ENCODE peak calls at places on chromosome 20, in ten cellular contexts. V, H, E, N, A, X, C, R, S and O are unnamed samples.

GRCh38 chr20:16415079-16415478 is 158.2 kb downstream of the KIF16B start:
- DNase-seq in V (no peak), H (peak; percentile 63), E (no peak), N (no peak), A (no peak), X (no peak), C (no peak), R (no peak), S (no peak), O (peak; percentile 26)

GRCh38 chr20:2559641-2560040 is 23.3 kb downstream of the TMC2 start:
- DNase-seq in V (no peak), H (no peak), E (no peak), N (no peak), A (no peak), X (no peak), C (no peak), R (no peak), S (no peak), O (no peak)

GRCh38 chr20:34401741-34402455 is 38.8 kb downstream of the ITCH start:
- DNase-seq in V (no peak), H (no peak), E (no peak), N (no peak), A (no peak), X (no peak), C (no peak), R (no peak), S (no peak), O (no peak)

GRCh38 chr20:41344477-41344876 is 3.9 kb downstream of the LPIN3 start:
- DNase-seq in V (no peak), H (no peak), E (no peak), N (no peak), A (no peak), X (no peak), C (peak; percentile 64), R (no peak), S (peak; percentile 69), O (no peak)

GRCh38 chr20:9516658-9516987 is 2.2 kb downstream of the LAMP5 start:
- DNase-seq in V (no peak), H (no peak), E (no peak), N (no peak), A (no peak), X (no peak), C (no peak), R (no peak), S (no peak), O (no peak)

GRCh38 chr20:39885975-39886649 is 802.9 kb downstream of the MAFB start:
- DNase-seq in V (peak; percentile 68), H (peak; percentile 61), E (peak; percentile 71), N (no peak), A (peak; percentile 70), X (peak; percentile 33), C (peak; percentile 82), R (peak; percentile 9), S (peak; percentile 42), O (peak; percentile 85)

GRCh38 chr20:21571841-21572690 is 58.2 kb upstream of the NKX2-2 start:
- DNase-seq in V (no peak), H (no peak), E (no peak), N (peak; percentile 6), A (no peak), X (no peak), C (no peak), R (no peak), S (no peak), O (peak; percentile 20)

GRCh38 chr20:25036331-25036936 is 21.5 kb downstream of the ACSS1 start:
- DNase-seq in V (peak; percentile 2), H (no peak), E (no peak), N (no peak), A (no peak), X (no peak), C (no peak), R (no peak), S (no peak), O (no peak)

GRCh38 chr20:20593447-20594170 is 118.8 kb downstream of the RALGAPA2 start:
- DNase-seq in V (no peak), H (peak; percentile 25), E (no peak), N (no peak), A (no peak), X (peak; percentile 15), C (no peak), R (no peak), S (peak; percentile 13), O (peak; percentile 2)

GRCh38 chr20:23111944-23112342 is 25.8 kb upstream of the CD93 start:
- DNase-seq in V (no peak), H (no peak), E (no peak), N (no peak), A (no peak), X (no peak), C (no peak), R (no peak), S (no peak), O (no peak)

DNA sequence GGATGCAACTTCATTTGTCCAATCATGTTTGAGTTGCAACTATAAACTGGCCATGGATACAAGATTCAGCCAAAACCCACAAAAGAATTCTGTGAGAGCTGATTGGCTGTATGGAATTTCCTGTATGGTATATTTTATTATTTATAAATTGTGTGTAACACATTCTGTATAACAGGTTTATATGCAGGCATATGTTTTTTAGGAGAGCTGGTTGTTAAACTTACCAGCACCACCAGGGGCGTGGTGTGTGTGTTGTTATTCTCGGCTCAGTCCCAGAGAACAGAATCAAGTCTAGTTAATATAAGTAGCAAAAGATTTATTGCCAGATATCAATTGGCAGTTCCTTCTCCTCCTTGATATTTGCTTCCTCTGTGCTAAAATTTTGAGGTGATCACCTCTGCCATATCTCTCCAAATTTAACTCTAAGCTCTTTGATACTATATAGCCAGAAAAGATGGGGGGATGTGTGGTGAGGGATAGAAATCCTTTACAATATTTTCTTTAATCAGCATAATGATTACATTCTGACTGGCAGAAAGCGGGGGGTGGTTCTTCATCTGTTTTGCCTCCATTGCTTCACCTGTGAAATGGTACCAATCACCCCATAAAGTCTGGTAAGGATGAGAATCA is 22.9 kb downstream of the CNBD2 start:
- DNase-seq in V (no peak), H (no peak), E (no peak), N (no peak), A (no peak), X (peak; percentile 24), C (no peak), R (no peak), S (peak; percentile 60), O (no peak)
- H3K27ac ChIP-seq in V (no peak overlapping the region), H (no peak overlapping the region), E (no peak overlapping the region), N (no peak overlapping the region), A (no peak overlapping the region), X (no peak overlapping the region), C (no peak overlapping the region), R (no peak overlapping the region), S (no peak overlapping the region), O (no peak overlapping the region)

GRCh38 chr20:38338849-38339520 is 7.3 kb upstream of the LBP start:
- DNase-seq in V (no peak), H (peak; percentile 34), E (no peak), N (no peak), A (no peak), X (no peak), C (no peak), R (no peak), S (no peak), O (no peak)
- TF ChIP-seq CTCF in V (peak; percentile 9), H (peak; percentile 25), E (peak; percentile 16), N (no peak), A (peak; percentile 49), X (no peak), C (no peak), R (peak; percentile 12), S (no peak), O (peak; percentile 62)

DNA sequence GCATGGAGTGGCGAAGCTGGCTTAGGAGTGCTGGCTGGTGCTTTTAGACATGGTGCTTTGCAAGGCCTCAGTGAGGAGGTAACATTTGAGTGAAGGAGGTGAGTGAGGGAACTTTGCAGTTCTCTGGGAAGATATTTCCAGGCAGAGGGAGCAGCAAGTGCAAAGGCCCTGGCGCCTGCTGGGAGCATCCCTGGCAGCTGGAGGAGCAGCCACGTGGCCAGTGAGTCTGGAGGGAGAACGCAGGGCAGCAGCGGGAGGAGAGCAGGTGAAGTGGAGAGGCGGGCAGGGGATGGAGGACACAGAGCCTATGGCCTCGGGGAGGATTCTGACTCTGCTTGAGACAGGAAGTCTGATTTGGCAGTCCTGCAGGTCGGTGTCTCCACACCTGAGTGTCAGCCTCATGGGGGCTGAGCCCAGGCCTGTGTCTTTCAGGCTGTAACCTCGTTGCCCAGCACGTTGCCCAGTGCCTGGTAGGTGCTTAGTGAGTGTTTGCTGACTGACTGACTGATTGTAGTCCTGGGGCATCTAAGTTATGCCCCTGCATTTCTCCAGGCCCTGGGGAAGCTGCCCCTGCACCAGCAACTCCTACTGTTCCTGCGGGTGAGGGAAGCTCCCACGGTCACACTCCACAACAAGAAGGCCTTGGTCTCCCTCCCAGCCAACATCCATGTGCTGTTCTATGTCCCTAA is 11.0 kb upstream of the BPIFB4 start:
- DNase-seq in V (no peak), H (no peak), E (no peak), N (no peak), A (no peak), X (no peak), C (no peak), R (no peak), S (no peak), O (no peak)
- H3K27me3 ChIP-seq in V (no peaks in the 10 kb centered on the region), H (no peaks in the 10 kb centered on the region), E (no peaks in the 10 kb centered on the region), N (no peaks in the 10 kb centered on the region), A (peaks cover 32% of the 10 kb centered on the region), X (no peaks in the 10 kb centered on the region), C (no peaks in the 10 kb centered on the region), R (peaks cover 34% of the 10 kb centered on the region), S (no peaks in the 10 kb centered on the region), O (peaks cover 6% of the 10 kb centered on the region)

DNA sequence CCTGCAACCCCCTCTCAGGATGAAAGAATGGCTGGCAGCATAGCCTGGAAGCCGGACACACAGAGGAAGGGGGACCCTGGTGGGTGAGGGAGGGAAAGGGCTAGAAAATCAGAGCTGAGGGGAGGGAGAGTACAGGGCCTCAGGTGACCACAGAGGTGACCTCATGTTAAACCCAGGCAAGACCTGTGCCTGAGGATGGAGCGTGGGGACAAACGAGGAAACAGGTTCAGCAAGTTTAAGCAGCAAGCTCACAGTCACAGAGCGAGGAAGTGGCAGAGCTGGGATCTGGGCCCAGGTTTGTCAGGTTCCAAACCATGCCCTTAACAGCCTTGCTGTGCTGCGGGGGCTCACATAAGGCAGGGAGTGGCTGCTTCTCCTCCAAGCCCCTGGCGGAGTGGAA is 4.0 kb upstream of the BPI start:
- DNase-seq in V (no peak), H (peak; percentile 33), E (no peak), N (no peak), A (no peak), X (peak; percentile 44), C (no peak), R (no peak), S (peak; percentile 45), O (no peak)
- H3K27ac ChIP-seq in V (no peak overlapping the region), H (no peak overlapping the region), E (peak overlapping the region; percentile 68), N (no peak overlapping the region), A (peak overlapping the region; percentile 80), X (peak overlapping the region; percentile 97), C (peak overlapping the region; percentile 82), R (peak overlapping the region; percentile 81), S (peak overlapping the region; percentile 41), O (no peak overlapping the region)

GRCh38 chr20:51810155-51811039 is 8.1 kb upstream of the SALL4 start:
- DNase-seq in V (no peak), H (no peak), E (no peak), N (no peak), A (no peak), X (no peak), C (no peak), R (no peak), S (no peak), O (no peak)
- TF ChIP-seq CTCF in V (no peak), H (no peak), E (no peak), N (no peak), A (no peak), X (no peak), C (no peak), R (no peak), S (no peak), O (no peak)

GRCh38 chr20:47535088-47535487 is 33.4 kb downstream of the NCOA3 start:
- DNase-seq in V (no peak), H (no peak), E (no peak), N (no peak), A (no peak), X (no peak), C (no peak), R (no peak), S (no peak), O (no peak)
- H3K27me3 ChIP-seq in V (no peaks in the 10 kb centered on the region), H (no peaks in the 10 kb centered on the region), E (no peaks in the 10 kb centered on the region), N (no peaks in the 10 kb centered on the region), A (no peaks in the 10 kb centered on the region), X (no peaks in the 10 kb centered on the region), C (no peaks in the 10 kb centered on the region), R (no peaks in the 10 kb centered on the region), S (no peaks in the 10 kb centered on the region), O (no peaks in the 10 kb centered on the region)